ENCODE peak calls at places on chromosomes 4 and X, in eight cellular contexts. Y, E, V, U, F, O, H and R are unnamed samples. For H3K36me3, the result is how much of the 10 kb centered on the place peaks cover.

GRCh38 chr4:87589531-87589930 is 18.8 kb upstream of the DSPP start:
- DNase-seq in Y (peak), E (peak), V (no peak), U (no peak), F (no peak), O (peak), H (no peak), R (no peak)

GRCh38 chr4:3712936-3713335 is 53.2 kb upstream of the ADRA2C start:
- DNase-seq in Y (no peak), E (no peak), V (no peak), U (no peak), F (no peak), O (no peak), H (no peak), R (no peak)

GRCh38 chrX:39821011-39821708 is 276.6 kb downstream of the BCOR start:
- DNase-seq in Y (no peak), E (peak), V (peak), U (peak), F (no peak), O (peak), H (no peak), R (peak)

GRCh38 chr4:48490012-48490679 is at the start of gene ZAR1:
- DNase-seq in Y (no peak), E (no peak), V (no peak), U (peak), F (no peak), O (no peak), H (peak), R (peak)

GRCh38 chr4:123398151-123398802 is 1.7 kb downstream of the SPRY1 start:
- DNase-seq in Y (peak), E (peak), V (peak), U (peak), F (peak), O (peak), H (peak), R (peak)

GRCh38 chrX:41449615-41450014 is 2.5 kb downstream of the NYX start:
- DNase-seq in Y (peak), E (peak), V (no peak), U (no peak), F (no peak), O (peak), H (no peak), R (no peak)

GRCh38 chr4:151806511-151806927 is 45.7 kb upstream of the GATB start:
- DNase-seq in Y (no peak), E (peak), V (no peak), U (no peak), F (no peak), O (no peak), H (no peak), R (no peak)

GRCh38 chr4:6680372-6681034 is 13.2 kb upstream of the S100P start:
- DNase-seq in Y (no peak), E (no peak), V (no peak), U (peak), F (no peak), O (no peak), H (peak), R (peak)

GRCh38 chr4:123667991-123668390 is 271.4 kb downstream of the SPRY1 start:
- DNase-seq in Y (no peak), E (no peak), V (no peak), U (no peak), F (no peak), O (no peak), H (no peak), R (no peak)

GRCh38 chrX:46257451-46257879 is 287.8 kb downstream of the ZNF674 start:
- DNase-seq in Y (no peak), E (no peak), V (no peak), U (no peak), F (no peak), O (no peak), H (no peak), R (no peak)

GRCh38 chr4:14749910-14750309 is 252.4 kb upstream of the CPEB2 start:
- DNase-seq in Y (no peak), E (peak), V (no peak), U (peak), F (no peak), O (peak), H (no peak), R (peak)

GRCh38 chr4:23388259-23388658 is 501.6 kb downstream of the PPARGC1A start:
- DNase-seq in Y (no peak), E (no peak), V (no peak), U (no peak), F (no peak), O (no peak), H (no peak), R (no peak)

GRCh38 chr4:23388699-23389395 is 501.0 kb downstream of the PPARGC1A start:
- DNase-seq in Y (no peak), E (no peak), V (no peak), U (no peak), F (no peak), O (no peak), H (no peak), R (no peak)

GRCh38 chr4:23382880-23383279 is 507.0 kb downstream of the PPARGC1A start:
- DNase-seq in Y (no peak), E (peak), V (no peak), U (no peak), F (no peak), O (no peak), H (no peak), R (no peak)

DNA sequence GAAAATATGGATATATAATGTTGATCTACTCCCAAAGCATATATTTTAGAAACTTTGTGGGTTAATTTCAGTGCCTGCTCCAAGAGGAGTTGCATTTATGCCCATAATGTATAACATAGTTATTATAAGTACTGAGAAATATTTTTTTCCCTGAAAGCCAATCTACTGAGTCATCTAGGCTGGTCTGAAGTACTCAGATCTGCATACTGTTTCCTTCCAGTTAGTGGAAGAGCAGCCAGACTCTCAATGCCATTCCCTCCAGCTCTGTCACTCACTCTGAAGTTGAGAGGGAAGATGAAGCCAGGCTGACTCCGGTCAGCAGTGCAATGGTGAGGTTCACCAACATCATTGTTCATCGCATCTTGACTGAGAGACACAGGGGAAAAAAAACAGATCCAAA is 505.1 kb downstream of the PPARGC1A start:
- DNase-seq in Y (no peak), E (peak), V (no peak), U (no peak), F (no peak), O (no peak), H (no peak), R (no peak)
- H3K4me3 ChIP-seq in Y (no peak), E (no peak), V (no peak), U (no peak), F (no peak), O (no peak), H (no peak), R (no peak)

DNA sequence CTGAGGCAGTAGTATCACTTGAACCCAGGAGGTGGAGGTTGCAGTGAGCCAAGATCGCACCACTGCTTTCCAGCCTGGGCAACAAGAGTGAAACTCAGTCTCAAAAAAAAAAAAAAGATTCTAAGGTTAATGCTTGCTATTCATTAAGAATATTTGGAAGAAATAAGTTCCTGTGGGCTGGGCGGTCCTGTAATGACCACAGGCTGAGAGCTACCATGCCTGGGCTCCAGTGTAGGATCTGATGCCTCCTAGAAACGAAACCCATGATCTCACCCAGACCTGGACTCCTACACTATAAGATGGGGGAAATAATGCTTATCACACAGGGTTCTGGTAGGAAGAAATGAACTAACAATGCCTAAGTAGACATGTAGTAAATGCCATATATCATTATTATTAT is 17.8 kb downstream of the TMEM192 start:
- DNase-seq in Y (no peak), E (no peak), V (no peak), U (no peak), F (no peak), O (no peak), H (no peak), R (no peak)
- H3K36me3 ChIP-seq in Y (under half), E (under half), V (under half), U (under half), F (under half), O (under half), H (under half), R (under half)

DNA sequence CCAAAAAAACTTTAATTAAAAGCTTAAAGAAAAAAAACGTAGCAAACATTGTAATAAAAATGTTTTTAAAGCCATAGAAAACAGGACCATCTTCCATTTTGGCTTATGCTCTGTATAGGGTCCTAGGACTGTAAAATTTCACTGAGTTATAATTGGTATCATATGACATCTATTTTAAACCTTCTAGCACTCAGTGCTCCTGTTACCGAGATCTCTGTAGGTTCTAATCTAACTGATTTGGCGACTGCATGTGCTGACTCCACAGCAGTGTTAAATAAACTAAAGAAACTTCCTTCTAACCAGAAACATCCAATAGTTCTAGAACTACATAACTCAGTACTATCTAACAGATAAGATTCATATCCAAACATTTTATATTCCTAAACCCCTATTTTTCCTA is at the start of gene ASB11:
- DNase-seq in Y (no peak), E (no peak), V (no peak), U (no peak), F (no peak), O (no peak), H (no peak), R (no peak)
- H3K4me3 ChIP-seq in Y (no peak), E (no peak), V (no peak), U (no peak), F (no peak), O (no peak), H (no peak), R (no peak)

DNA sequence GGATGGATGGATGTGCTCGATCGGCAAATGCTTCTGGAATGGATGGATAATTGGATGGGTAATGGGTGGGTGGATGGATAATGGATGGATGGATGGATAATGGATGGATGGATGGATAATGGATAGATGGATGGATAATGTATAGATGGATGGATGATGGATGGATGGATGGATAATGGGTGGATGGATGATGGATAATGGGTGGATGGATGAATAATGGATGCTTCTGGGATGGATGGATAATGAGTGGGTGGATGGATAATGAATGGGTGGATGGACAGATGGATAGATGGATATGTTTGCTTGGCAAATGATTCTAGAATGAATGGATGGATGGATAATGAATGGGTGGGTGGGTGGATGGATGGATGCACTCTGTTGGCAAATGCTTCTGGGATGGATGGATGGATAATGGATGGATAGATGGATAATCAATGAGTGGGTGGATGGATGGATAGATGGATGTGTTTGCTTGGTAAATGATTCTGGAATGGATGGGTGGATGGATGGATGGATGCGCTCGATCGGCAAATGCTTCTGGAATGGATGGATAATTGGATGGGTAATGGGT is 3.8 kb upstream of the SLC25A6 start:
- DNase-seq in Y (no peak), E (no peak), V (no peak), U (no peak), F (no peak), O (no peak), H (no peak), R (no peak)
- H3K36me3 ChIP-seq in Y (under half), E (under half), V (under half), U (under half), F (under half), O (under half), H (under half), R (under half)